ENCODE peak calls at places on chromosome 19, in four cellular contexts. N, S, Q and O are unnamed samples. For H3K27me3, the result is how much of the 10 kb centered on the place peaks cover.

GRCh38 chr19:513368-514165 is 6.3 kb downstream of the TPGS1 start:
- DNase-seq in N (no peak), S (no peak), Q (no peak), O (no peak)

GRCh38 chr19:51359294-51359693 is 6.9 kb downstream of the ETFB start:
- DNase-seq in N (peak), Q (peak), S (no peak), O (peak)

GRCh38 chr19:10460714-10461046 is 40.3 kb downstream of the PDE4A start:
- DNase-seq in Q (no peak), N (no peak), S (no peak), O (no peak)

GRCh38 chr19:10113592-10113963 is 2.1 kb downstream of the P2RY11 start:
- DNase-seq in Q (peak), S (no peak), N (peak), O (no peak)

GRCh38 chr19:19740755-19741154 is 7.8 kb upstream of the ZNF14 start:
- DNase-seq in Q (no peak), N (no peak), S (no peak), O (no peak)

GRCh38 chr19:28294395-28294794 is 918.6 kb downstream of the UQCRFS1 start:
- DNase-seq in N (no peak), S (no peak), Q (peak), O (no peak)

GRCh38 chr19:36009220-36009619 is 607 bp upstream of the SYNE4 start:
- DNase-seq in Q (peak), N (peak), S (peak), O (peak)

GRCh38 chr19:1118999-1119398 is 15.2 kb downstream of the GPX4 start:
- DNase-seq in Q (no peak), N (no peak), S (no peak), O (no peak)

GRCh38 chr19:35347171-35347929 is at the start of gene FFAR1:
- DNase-seq in S (no peak), N (no peak), Q (no peak), O (no peak)

GRCh38 chr19:6278051-6278450 is 1.7 kb downstream of the MLLT1 start:
- DNase-seq in N (no peak), S (no peak), Q (no peak), O (no peak)

GRCh38 chr19:6278740-6279619 is 795 bp downstream of the MLLT1 start:
- DNase-seq in Q (peak), S (no peak), N (no peak), O (peak)

GRCh38 chr19:6279620-6279930 is 200 bp downstream of the MLLT1 start:
- DNase-seq in N (no peak), S (no peak), Q (no peak), O (no peak)

GRCh38 chr19:6276447-6276846 is 3.3 kb downstream of the MLLT1 start:
- DNase-seq in N (no peak), Q (peak), S (no peak), O (peak)

GRCh38 chr19:6279931-6280591 is at the start of gene MLLT1:
- DNase-seq in N (peak), S (peak), Q (peak), O (peak)
- H2AFZ ChIP-seq in N (peak), S (no peak), Q (peak), O (peak)

GRCh38 chr19:4233282-4233853 is 4.0 kb downstream of the EBI3 start:
- DNase-seq in S (peak), N (peak), Q (peak), O (peak)
- TF ChIP-seq EZH2phosphoT487 in S (no peak), N (no peak), Q (no peak), O (no peak)

GRCh38 chr19:15188851-15189250 is 11.9 kb downstream of the NOTCH3 start:
- DNase-seq in Q (no peak), N (no peak), S (no peak), O (no peak)
- H3K27me3 ChIP-seq in Q (under half), N (under half), S (under half), O (under half)

GRCh38 chr19:58554494-58555368 is at the start of gene CHMP2A:
- DNase-seq in S (peak), Q (peak), N (peak), O (peak)
- H2AFZ ChIP-seq in S (no peak), Q (peak), N (peak), O (peak)

GRCh38 chr19:45927565-45928261 is 13.1 kb upstream of the NANOS2 start:
- DNase-seq in S (peak), N (peak), Q (peak), O (peak)
- TF ChIP-seq EZH2phosphoT487 in S (no peak), N (no peak), Q (no peak), O (no peak)

GRCh38 chr19:30280018-30280417 is 92.2 kb upstream of the ZNF536 start:
- DNase-seq in N (no peak), S (no peak), Q (no peak), O (no peak)
- H3K27me3 ChIP-seq in N (under half), S (under half), Q (under half), O (under half)

DNA sequence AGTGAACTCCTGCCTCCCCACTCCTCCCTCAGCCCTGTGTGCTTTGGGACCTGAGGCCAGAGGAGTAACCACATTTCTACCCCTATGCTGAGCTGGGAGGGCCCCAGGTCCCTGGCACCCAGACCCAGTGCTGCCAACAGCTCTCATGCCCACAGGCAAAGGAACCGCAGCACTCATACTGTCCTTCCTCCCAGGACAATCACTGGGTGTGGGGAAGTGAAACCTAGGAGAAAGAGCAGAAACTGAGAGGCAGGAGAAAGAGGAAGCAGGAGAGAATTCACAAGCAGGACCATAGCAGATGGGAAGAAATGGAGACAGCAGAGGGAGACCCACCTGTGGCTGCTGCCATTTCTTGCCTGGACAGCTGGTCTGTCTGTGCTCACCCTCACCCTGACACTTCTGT is 18.8 kb downstream of the CCDC97 start:
- DNase-seq in N (no peak), Q (no peak), S (no peak), O (no peak)
- H2AFZ ChIP-seq in N (no peak), Q (no peak), S (no peak), O (no peak)

GRCh38 chr19:48728882-48729645 is 9.5 kb upstream of the MAMSTR start:
- DNase-seq in Q (no peak), S (peak), N (no peak), O (no peak)
- TF ChIP-seq EZH2phosphoT487 in Q (no peak), S (no peak), N (no peak), O (no peak)

GRCh38 chr19:30219682-30220081 is 152.5 kb upstream of the ZNF536 start:
- DNase-seq in S (no peak), Q (no peak), N (no peak), O (no peak)
- H3K27me3 ChIP-seq in S (under half), Q (under half), N (under half), O (half or more)